ENCODE peak calls at places on chromosome 2, in five cellular contexts. B is fibroblast of lung, Y is tibial artery, A is endothelial cell of umbilical vein, L is hepatocyte. S is an unnamed sample. For H3K4me1, the result is how much of the 10 kb centered on the place peaks cover.

GRCh38 chr2:131431336-131431735 is 44.6 kb upstream of the TUBA3D start:
- DNase-seq in Y (no peak), B (peak), A (no peak), L (no peak), S (no peak)

GRCh38 chr2:27408601-27409320 is 630 bp downstream of the PPM1G start:
- DNase-seq in L (no peak), Y (peak), A (peak), B (no peak), S (no peak)

GRCh38 chr2:66567742-66568141 is 132.8 kb downstream of the MEIS1 start:
- DNase-seq in A (no peak), B (no peak), L (peak), Y (no peak), S (no peak)

GRCh38 chr2:241268716-241269445 is 46.6 kb downstream of the HDLBP start:
- DNase-seq in L (no peak), B (no peak), Y (no peak), A (no peak), S (no peak)

GRCh38 chr2:230205034-230205433 is 14.8 kb downstream of the SP110 start:
- DNase-seq in L (no peak), B (no peak), A (no peak), Y (no peak), S (no peak)

GRCh38 chr2:169528271-169528701 is 18.8 kb downstream of the KLHL41 start:
- DNase-seq in L (peak), Y (peak), A (peak), B (peak), S (peak)

GRCh38 chr2:39128919-39129391 is 8.1 kb upstream of the SOS1 start:
- DNase-seq in B (peak), A (no peak), Y (no peak), L (no peak), S (no peak)

GRCh38 chr2:113039158-113039557 is 13.5 kb downstream of the IL36B start:
- DNase-seq in A (no peak), Y (no peak), L (no peak), B (no peak), S (no peak)

GRCh38 chr2:30165050-30165520 is 18.3 kb downstream of the YPEL5 start:
- DNase-seq in Y (no peak), B (peak), A (peak), L (peak), S (no peak)

GRCh38 chr2:29113891-29114321 is 1.3 kb upstream of the CLIP4 start:
- DNase-seq in Y (peak), A (no peak), B (peak), L (peak), S (peak)

GRCh38 chr2:40395169-40396023 is 56.5 kb downstream of the SLC8A1 start:
- DNase-seq in Y (no peak), A (no peak), L (no peak), B (no peak), S (no peak)

GRCh38 chr2:165825041-165825440 is 31.0 kb upstream of the GALNT3 start:
- DNase-seq in A (no peak), L (peak), B (peak), Y (no peak), S (no peak)

GRCh38 chr2:241368643-241369042 is 12.6 kb downstream of the FARP2 start:
- DNase-seq in A (no peak), Y (no peak), B (no peak), L (no peak), S (no peak)

GRCh38 chr2:37657471-37657870 is 14.0 kb downstream of the CDC42EP3 start:
- DNase-seq in B (no peak), A (no peak), Y (no peak), L (no peak), S (no peak)

GRCh38 chr2:207833265-207833751 is 63.6 kb upstream of the FZD5 start:
- DNase-seq in B (no peak), L (no peak), Y (no peak), A (no peak), S (no peak)

GRCh38 chr2:119233326-119234020 is 9.8 kb downstream of the STEAP3 start:
- DNase-seq in L (no peak), Y (no peak), B (peak), A (no peak), S (no peak)

GRCh38 chr2:69185807-69186206 is 172.8 kb downstream of the ANTXR1 start:
- DNase-seq in B (no peak), L (no peak), A (no peak), Y (no peak), S (no peak)

GRCh38 chr2:239824866-239825704 is 200.1 kb downstream of the NDUFA10 start:
- DNase-seq in L (no peak), A (no peak), Y (peak), B (no peak), S (peak)

GRCh38 chr2:241770185-241770935 is 6.3 kb upstream of the GAL3ST2 start:
- DNase-seq in A (no peak), L (peak), Y (no peak), B (no peak), S (peak)

GRCh38 chr2:235333076-235333475 is 160.8 kb upstream of the AGAP1 start:
- DNase-seq in Y (no peak), A (no peak), B (no peak), L (peak), S (no peak)

GRCh38 chr2:121479882-121480522 is 50.7 kb upstream of the RNU4ATAC start:
- DNase-seq in L (peak), B (peak), Y (no peak), A (peak), S (no peak)

GRCh38 chr2:230949966-230950832 is 25.2 kb upstream of the GPR55 start:
- DNase-seq in B (no peak), Y (no peak), L (no peak), A (no peak), S (no peak)

GRCh38 chr2:8552264-8552913 is 129.5 kb upstream of the ID2 start:
- DNase-seq in A (no peak), L (no peak), Y (peak), B (no peak), S (peak)

GRCh38 chr2:72515696-72516095 is 310.1 kb downstream of the EXOC6B start:
- DNase-seq in Y (no peak), L (no peak), B (no peak), A (no peak), S (no peak)

GRCh38 chr2:37773354-37773753 is 101.9 kb upstream of the CDC42EP3 start:
- DNase-seq in L (no peak), Y (no peak), B (no peak), A (no peak), S (no peak)

GRCh38 chr2:239720411-239721365 is 304.5 kb downstream of the NDUFA10 start:
- DNase-seq in A (no peak), Y (peak), L (no peak), B (no peak), S (peak)

GRCh38 chr2:197248623-197249022 is 62.0 kb downstream of the ANKRD44 start:
- DNase-seq in Y (no peak), L (no peak), A (no peak), B (no peak), S (no peak)

GRCh38 chr2:207334631-207335371 is 169.1 kb upstream of the KLF7 start:
- DNase-seq in B (peak), L (peak), A (peak), Y (peak), S (peak)

GRCh38 chr2:167826906-167827305 is 420.5 kb downstream of the STK39 start:
- DNase-seq in Y (no peak), L (no peak), B (no peak), A (no peak), S (no peak)

GRCh38 chr2:19041773-19042172 is 316.6 kb downstream of the OSR1 start:
- DNase-seq in B (no peak), Y (no peak), A (no peak), L (no peak), S (no peak)

GRCh38 chr2:179233626-179234430 is 30.8 kb downstream of the SESTD1 start:
- DNase-seq in A (no peak), Y (no peak), B (no peak), L (no peak), S (no peak)

GRCh38 chr2:6362671-6363450 is 502.8 kb downstream of the CMPK2 start:
- DNase-seq in B (no peak), Y (no peak), A (no peak), L (no peak), S (no peak)

GRCh38 chr2:6506311-6507258 is 359.1 kb downstream of the CMPK2 start:
- DNase-seq in Y (no peak), L (peak), B (peak), A (no peak), S (no peak)

GRCh38 chr2:117232305-117232704 is 582.2 kb upstream of the DDX18 start:
- DNase-seq in B (no peak), Y (no peak), A (no peak), L (peak), S (no peak)

GRCh38 chr2:106825161-106825560 is 60.8 kb downstream of the ST6GAL2 start:
- DNase-seq in A (no peak), Y (no peak), B (no peak), L (no peak), S (no peak)

GRCh38 chr2:64823794-64824193 is 165.4 kb upstream of the SLC1A4 start:
- DNase-seq in L (no peak), Y (no peak), B (no peak), A (no peak), S (no peak)

GRCh38 chr2:99425022-99425421 is 64.8 kb downstream of the REV1 start:
- DNase-seq in L (no peak), B (peak), Y (no peak), A (peak), S (no peak)

GRCh38 chr2:45267062-45267702 is 257.9 kb upstream of the SIX2 start:
- DNase-seq in L (peak), Y (no peak), B (no peak), A (no peak), S (no peak)
- H3K4me1 ChIP-seq in L (under half), Y (under half), B (under half), A (under half), S (under half)

GRCh38 chr2:219404954-219405353 is 13.2 kb upstream of the DES start:
- DNase-seq in A (no peak), Y (no peak), B (no peak), L (no peak), S (peak)

GRCh38 chr2:219404291-219404910 is 13.8 kb upstream of the DES start:
- DNase-seq in L (no peak), A (no peak), Y (peak), B (no peak), S (no peak)

GRCh38 chr2:219406861-219407230 is 11.3 kb upstream of the DES start:
- DNase-seq in L (peak), Y (peak), A (no peak), B (peak), S (peak)

GRCh38 chr2:219405451-219405850 is 12.7 kb upstream of the DES start:
- DNase-seq in L (no peak), B (no peak), Y (peak), A (no peak), S (peak)

GRCh38 chr2:219405958-219406860 is 12.0 kb upstream of the DES start:
- DNase-seq in A (no peak), L (no peak), Y (no peak), B (no peak), S (no peak)
- H3K4me1 ChIP-seq in A (under half), L (under half), Y (under half), B (under half), S (half or more)

GRCh38 chr2:32423536-32423935 is 66.7 kb downstream of the BIRC6 start:
- DNase-seq in Y (no peak), B (no peak), A (no peak), L (no peak), S (no peak)
- H3K4me1 ChIP-seq in Y (under half), B (under half), A (under half), L (under half), S (half or more)

GRCh38 chr2:227413371-227413770 is 25.6 kb upstream of the SCYGR1 start:
- DNase-seq in B (no peak), Y (no peak), A (no peak), L (no peak), S (no peak)

GRCh38 chr2:227412877-227413276 is 25.1 kb upstream of the SCYGR1 start:
- DNase-seq in B (no peak), A (no peak), L (no peak), Y (no peak), S (no peak)

GRCh38 chr2:227411320-227411989 is 23.7 kb upstream of the SCYGR1 start:
- DNase-seq in A (no peak), B (no peak), Y (no peak), L (no peak), S (no peak)

GRCh38 chr2:227410191-227410590 is 22.4 kb upstream of the SCYGR1 start:
- DNase-seq in L (no peak), B (no peak), Y (no peak), A (no peak), S (no peak)

GRCh38 chr2:227411990-227412350 is 24.2 kb upstream of the SCYGR1 start:
- DNase-seq in A (no peak), B (no peak), L (no peak), Y (no peak), S (no peak)
- H3K4me1 ChIP-seq in A (under half), B (under half), L (under half), Y (under half), S (under half)

DNA sequence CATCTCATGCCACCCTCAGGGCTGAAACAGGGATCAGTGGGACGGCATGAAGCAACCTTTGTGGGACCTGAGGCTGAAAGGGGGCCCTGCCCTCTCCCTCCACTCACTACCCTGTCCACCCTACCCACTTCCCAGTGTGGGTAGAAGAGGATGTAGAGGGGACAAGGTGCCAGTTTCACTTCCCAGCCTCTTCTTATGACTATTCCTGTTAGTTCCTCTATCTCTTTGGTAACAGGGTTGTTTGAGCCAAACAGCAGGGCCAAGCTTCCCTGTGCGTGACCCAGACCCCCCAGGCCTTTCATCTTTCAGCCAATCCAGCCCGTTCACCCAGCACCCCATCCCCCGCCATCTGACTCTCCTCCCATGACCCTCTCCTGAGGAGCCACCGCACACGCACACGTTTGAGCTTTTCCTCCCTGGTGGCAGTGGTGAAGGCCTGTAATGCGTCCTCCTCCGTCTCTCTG is 82.3 kb downstream of the STPG4 start:
- DNase-seq in Y (peak), A (no peak), L (no peak), B (no peak), S (no peak)
- H3K4me1 ChIP-seq in Y (half or more), A (half or more), L (under half), B (half or more), S (under half)

DNA sequence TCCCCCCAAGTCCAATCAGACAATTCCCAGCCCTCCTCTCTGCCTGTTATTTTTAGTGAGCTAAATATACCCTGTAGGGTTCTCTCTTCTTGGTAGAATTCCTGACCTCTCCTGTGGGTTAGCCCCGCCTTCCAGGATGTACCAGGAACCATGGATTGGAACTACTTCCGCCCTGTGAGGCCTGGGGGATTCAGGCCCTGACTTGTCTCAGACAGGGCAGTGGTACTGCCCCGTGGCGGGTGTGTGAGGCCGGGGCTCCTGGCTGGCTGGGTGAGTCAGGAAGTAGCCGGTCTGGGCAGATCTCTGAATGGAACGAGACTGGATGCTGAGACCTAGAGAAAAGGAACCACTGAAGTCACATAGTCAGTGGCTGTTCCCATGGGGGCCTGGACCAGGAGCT is 50.5 kb downstream of the DYSF start:
- DNase-seq in L (no peak), Y (peak), A (peak), B (no peak), S (peak)
- H3K4me1 ChIP-seq in L (under half), Y (under half), A (half or more), B (under half), S (under half)

DNA sequence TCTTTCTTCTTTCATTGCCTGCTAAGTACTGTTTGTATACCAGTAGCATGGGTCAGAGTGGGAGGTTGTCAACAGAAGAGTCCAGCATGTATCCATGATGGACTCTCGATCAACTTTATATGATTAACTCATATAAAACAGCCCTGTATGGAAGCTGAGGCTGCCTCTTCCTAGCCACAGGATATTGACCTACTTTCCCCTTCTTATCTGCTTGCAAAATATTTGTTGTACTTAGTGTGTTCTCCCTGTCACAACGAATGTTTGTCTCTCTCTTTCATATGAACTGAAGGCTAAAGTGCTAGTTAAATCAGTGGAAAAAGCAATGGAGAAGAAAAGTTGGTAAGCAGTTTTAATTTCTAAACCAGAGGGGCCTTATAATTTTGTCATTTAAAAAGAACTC is 17.8 kb downstream of the MYO1B start:
- DNase-seq in A (no peak), L (no peak), B (no peak), Y (no peak), S (no peak)
- H3K4me1 ChIP-seq in A (under half), L (under half), B (under half), Y (under half), S (under half)

DNA sequence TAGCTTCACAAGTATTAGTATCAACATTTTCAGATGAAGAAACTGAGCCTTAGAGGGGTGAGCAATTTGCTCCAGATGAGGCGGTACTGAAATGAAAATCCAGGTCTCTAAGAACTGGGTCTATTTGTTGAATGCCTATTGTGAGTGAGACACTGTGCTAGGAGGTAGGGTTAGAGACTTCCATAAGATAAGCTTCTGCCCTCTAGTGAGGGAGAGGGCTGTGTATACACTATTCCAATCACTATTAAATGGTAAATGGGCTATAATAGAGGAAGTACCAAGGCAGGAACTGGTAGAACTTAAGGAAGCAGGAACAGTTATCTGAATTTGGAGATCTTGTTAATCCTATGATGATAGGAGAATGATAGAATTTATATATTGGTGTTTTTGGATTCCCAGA is 23.6 kb upstream of the GLS start:
- DNase-seq in A (no peak), L (no peak), Y (no peak), B (no peak), S (no peak)
- H3K4me1 ChIP-seq in A (under half), L (under half), Y (under half), B (under half), S (under half)

GRCh38 chr2:2730301-2730833 is 399.3 kb upstream of the MYT1L start:
- DNase-seq in B (no peak), Y (no peak), A (no peak), L (no peak), S (no peak)
- H3K4me1 ChIP-seq in B (under half), Y (under half), A (under half), L (under half), S (under half)

DNA sequence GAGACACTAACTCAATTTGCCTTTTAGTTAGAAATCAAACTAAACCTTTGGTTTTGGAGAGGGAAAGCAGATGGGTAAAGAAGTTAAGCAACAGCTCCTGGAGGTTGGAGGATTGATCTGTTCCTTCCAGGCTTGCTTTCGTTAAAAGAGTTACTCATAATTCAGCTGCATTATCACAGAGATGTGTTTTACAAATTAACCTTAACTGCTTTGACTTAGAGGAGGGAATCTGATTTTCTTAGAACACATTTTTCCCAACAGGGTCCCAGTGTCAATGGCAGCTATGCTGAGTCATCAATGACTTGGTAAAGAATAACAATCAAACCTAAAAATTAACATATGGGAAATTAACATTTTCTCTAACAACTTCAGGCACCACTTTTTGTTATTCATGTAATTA is 113.4 kb downstream of the COPS8 start:
- DNase-seq in B (peak), Y (no peak), L (no peak), A (no peak), S (peak)
- H3K4me1 ChIP-seq in B (under half), Y (under half), L (under half), A (under half), S (under half)